ENCODE peak calls at places on chromosomes 12 and 14, in four cellular contexts. One of them, this sample, is unnamed.

GRCh38 chr14:81319946-81320345 is 80.2 kb downstream of the STON2 start:
- DNase-seq in K562: no peak
- DNase-seq in HepG2: no peak
- DNase-seq in GM12878: no peak
- DNase-seq in this sample: no peak

GRCh38 chr14:85172290-85172689 is 357.7 kb upstream of the FLRT2 start:
- DNase-seq in K562: no peak
- DNase-seq in HepG2: no peak
- DNase-seq in GM12878: no peak
- DNase-seq in this sample: no peak

GRCh38 chr12:20486233-20486632 is 117.9 kb downstream of the PDE3A start:
- DNase-seq in K562: no peak
- DNase-seq in HepG2: no peak
- DNase-seq in GM12878: no peak
- DNase-seq in this sample: no peak

GRCh38 chr14:74913986-74914573 is 9.0 kb downstream of the RPS6KL1 start:
- DNase-seq in K562: no peak
- DNase-seq in HepG2: peak
- DNase-seq in GM12878: no peak
- DNase-seq in this sample: peak

GRCh38 chr12:106682594-106683234 is 91.8 kb upstream of the RIC8B start:
- DNase-seq in K562: no peak
- DNase-seq in HepG2: peak
- DNase-seq in GM12878: no peak
- DNase-seq in this sample: no peak

GRCh38 chr14:54338696-54339317 is 58.0 kb upstream of the CDKN3 start:
- DNase-seq in K562: no peak
- DNase-seq in HepG2: no peak
- DNase-seq in GM12878: no peak
- DNase-seq in this sample: peak

GRCh38 chr14:44778562-44778961 is 183.2 kb downstream of the KLHL28 start:
- DNase-seq in K562: no peak
- DNase-seq in HepG2: no peak
- DNase-seq in GM12878: no peak
- DNase-seq in this sample: no peak

GRCh38 chr12:43945983-43946382 is 110.1 kb downstream of the TMEM117 start:
- DNase-seq in K562: no peak
- DNase-seq in HepG2: no peak
- DNase-seq in GM12878: no peak
- DNase-seq in this sample: no peak

GRCh38 chr14:37252434-37252833 is 54.7 kb downstream of the MIPOL1 start:
- DNase-seq in K562: no peak
- DNase-seq in HepG2: no peak
- DNase-seq in GM12878: no peak
- DNase-seq in this sample: no peak

GRCh38 chr14:100770605-100771120 is 44.0 kb downstream of the DLK1 start:
- DNase-seq in K562: peak
- DNase-seq in HepG2: no peak
- DNase-seq in GM12878: no peak
- DNase-seq in this sample: no peak

DNA sequence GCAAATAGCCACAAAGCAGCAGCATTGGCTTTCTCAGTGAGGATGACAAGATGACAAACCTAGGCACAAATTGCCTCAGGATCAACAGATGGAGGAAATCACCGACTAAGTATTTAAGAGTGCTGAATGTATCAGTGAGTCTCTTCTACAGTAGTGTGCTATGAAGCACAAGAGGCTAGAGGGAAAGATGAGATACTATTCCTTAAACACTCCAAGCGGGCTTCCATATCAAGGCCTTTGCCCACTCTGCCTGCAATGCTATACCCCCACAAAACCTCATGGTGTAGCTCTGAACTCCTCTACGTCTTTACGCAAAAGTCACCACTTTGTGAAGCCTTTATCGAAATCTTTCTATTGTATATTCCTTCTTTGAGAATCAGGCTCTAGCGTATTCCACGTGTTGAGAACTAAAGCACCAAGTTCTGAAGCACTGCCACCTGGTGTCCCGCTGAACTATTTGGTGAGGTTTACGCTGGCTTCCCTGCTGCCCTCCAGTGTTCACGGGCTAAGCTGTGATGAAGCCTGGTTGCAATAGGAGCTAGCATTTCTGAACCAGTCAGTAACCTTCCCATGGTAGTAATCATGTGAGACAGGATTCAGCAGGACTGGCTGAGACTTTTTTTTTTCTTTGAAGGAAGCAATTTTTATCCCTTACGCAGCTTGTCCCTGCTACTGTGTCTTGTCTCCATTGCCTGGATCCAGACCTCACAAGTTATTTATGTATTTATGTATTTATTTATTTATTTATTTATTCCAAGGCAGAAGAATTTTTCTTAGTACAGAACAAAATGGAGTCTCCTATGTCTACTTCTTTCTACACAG is 426.5 kb upstream of the OR4E1 start:
- DNase-seq in K562: no peak
- DNase-seq in HepG2: peak
- DNase-seq in GM12878: no peak
- DNase-seq in this sample: peak
- TF ChIP-seq FOXM1 in K562: no peak
- TF ChIP-seq FOXM1 in HepG2: no peak
- TF ChIP-seq FOXM1 in GM12878: no peak
- TF ChIP-seq FOXM1 in this sample: no peak

GRCh38 chr12:97169922-97170321 is 262.9 kb downstream of the NEDD1 start:
- DNase-seq in K562: no peak
- DNase-seq in HepG2: no peak
- DNase-seq in GM12878: no peak
- DNase-seq in this sample: no peak
- TF ChIP-seq BHLHE40 in K562: no peak
- TF ChIP-seq BHLHE40 in HepG2: no peak
- TF ChIP-seq BHLHE40 in GM12878: no peak
- TF ChIP-seq BHLHE40 in this sample: no peak

GRCh38 chr14:102229071-102229738 is 75.8 kb downstream of the MOK start:
- DNase-seq in K562: no peak
- DNase-seq in HepG2: no peak
- DNase-seq in GM12878: no peak
- DNase-seq in this sample: no peak
- TF ChIP-seq TARDBP in K562: no peak
- TF ChIP-seq TARDBP in HepG2: no peak
- TF ChIP-seq TARDBP in GM12878: no peak
- TF ChIP-seq TARDBP in this sample: no peak

DNA sequence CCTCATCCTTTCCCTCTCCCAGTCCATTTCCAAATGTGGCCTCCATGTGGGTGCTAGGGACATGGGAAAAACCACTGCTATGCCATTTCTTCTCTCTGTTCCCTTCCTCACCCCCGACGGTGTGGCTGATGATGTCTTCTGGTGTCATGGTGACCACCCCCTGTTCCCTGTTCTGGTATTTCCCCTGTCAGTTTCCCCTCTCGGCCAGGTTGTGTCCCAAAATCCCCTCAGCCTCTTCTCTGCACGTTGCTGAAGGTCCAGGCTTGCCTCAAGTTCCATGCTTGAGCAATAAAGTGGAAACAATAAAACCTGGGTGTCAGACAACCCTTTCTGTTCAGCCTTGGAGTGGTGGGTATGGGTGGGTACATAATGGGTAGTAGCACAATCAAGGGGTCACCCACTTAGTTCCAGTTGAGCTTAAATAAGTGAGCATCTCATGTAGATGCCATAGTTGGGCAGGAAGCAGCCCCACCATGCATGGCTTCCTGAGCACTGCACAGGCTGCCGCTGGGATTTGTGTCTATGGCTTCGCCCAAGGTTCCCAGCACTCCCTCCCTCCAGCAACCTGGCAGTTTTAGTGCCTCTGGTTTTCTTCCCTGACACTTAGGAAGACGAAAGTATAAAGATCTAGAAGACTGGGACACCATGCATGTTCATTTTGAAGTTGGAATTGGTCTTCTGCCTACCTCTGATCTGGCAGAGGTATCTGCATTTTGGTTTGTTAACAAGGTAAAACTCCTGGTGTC is 8.7 kb upstream of the ITFG2 start:
- DNase-seq in K562: no peak
- DNase-seq in HepG2: no peak
- DNase-seq in GM12878: peak
- DNase-seq in this sample: no peak
- TF ChIP-seq FOXM1 in K562: no peak
- TF ChIP-seq FOXM1 in HepG2: no peak
- TF ChIP-seq FOXM1 in GM12878: no peak
- TF ChIP-seq FOXM1 in this sample: no peak